ENCODE peak calls at places on chromosomes 11 and 22, in five cellular contexts. One of them, this sample, is unnamed.

GRCh38 chr11:1546536-1547466 is 25.3 kb downstream of the DUSP8 start:
- DNase-seq in kidney: peak
- DNase-seq in tibial artery: no peak
- DNase-seq in fibroblast of lung: peak
- DNase-seq in lower lobe of right lung: no peak
- DNase-seq in this sample: no peak

GRCh38 chr11:116215471-116216113 is 557.2 kb downstream of the BUD13 start:
- DNase-seq in kidney: no peak
- DNase-seq in tibial artery: no peak
- DNase-seq in fibroblast of lung: no peak
- DNase-seq in lower lobe of right lung: no peak
- DNase-seq in this sample: no peak

GRCh38 chr11:35323076-35323868 is 96.1 kb downstream of the SLC1A2 start:
- DNase-seq in kidney: no peak
- DNase-seq in tibial artery: no peak
- DNase-seq in fibroblast of lung: no peak
- DNase-seq in lower lobe of right lung: no peak
- DNase-seq in this sample: no peak

GRCh38 chr11:12211331-12212065 is 101.1 kb downstream of the MICAL2 start:
- DNase-seq in kidney: no peak
- DNase-seq in tibial artery: peak
- DNase-seq in fibroblast of lung: no peak
- DNase-seq in lower lobe of right lung: no peak
- DNase-seq in this sample: no peak

GRCh38 chr11:102936864-102937509 is 18.5 kb downstream of the MMP13 start:
- DNase-seq in kidney: no peak
- DNase-seq in tibial artery: no peak
- DNase-seq in fibroblast of lung: no peak
- DNase-seq in lower lobe of right lung: no peak
- DNase-seq in this sample: no peak

GRCh38 chr11:7994581-7995278 is 7.6 kb downstream of the EIF3F start:
- DNase-seq in kidney: no peak
- DNase-seq in tibial artery: no peak
- DNase-seq in fibroblast of lung: no peak
- DNase-seq in lower lobe of right lung: no peak
- DNase-seq in this sample: no peak

GRCh38 chr11:114892381-114893197 is 214.3 kb downstream of the NXPE2 start:
- DNase-seq in kidney: no peak
- DNase-seq in tibial artery: no peak
- DNase-seq in fibroblast of lung: no peak
- DNase-seq in lower lobe of right lung: no peak
- DNase-seq in this sample: no peak

GRCh38 chr22:40345801-40346177 is 511 bp upstream of the ADSL start:
- DNase-seq in kidney: peak
- DNase-seq in tibial artery: no peak
- DNase-seq in fibroblast of lung: no peak
- DNase-seq in lower lobe of right lung: peak
- DNase-seq in this sample: no peak

GRCh38 chr11:79953629-79954028 is 512.8 kb upstream of the TENM4 start:
- DNase-seq in kidney: no peak
- DNase-seq in tibial artery: no peak
- DNase-seq in fibroblast of lung: no peak
- DNase-seq in lower lobe of right lung: no peak
- DNase-seq in this sample: no peak
- TF ChIP-seq CTCF in kidney: no peak
- TF ChIP-seq CTCF in tibial artery: no peak
- TF ChIP-seq CTCF in fibroblast of lung: no peak
- TF ChIP-seq CTCF in lower lobe of right lung: no peak
- TF ChIP-seq CTCF in this sample: no peak

GRCh38 chr22:47160141-47160541 is 397.7 kb downstream of the TBC1D22A start:
- DNase-seq in kidney: peak
- DNase-seq in tibial artery: no peak
- DNase-seq in fibroblast of lung: no peak
- DNase-seq in lower lobe of right lung: peak
- DNase-seq in this sample: no peak
- TF ChIP-seq CTCF in kidney: no peak
- TF ChIP-seq CTCF in tibial artery: no peak
- TF ChIP-seq CTCF in fibroblast of lung: no peak
- TF ChIP-seq CTCF in lower lobe of right lung: no peak
- TF ChIP-seq CTCF in this sample: no peak

GRCh38 chr22:28773461-28773867 is 969 bp downstream of the CCDC117 start:
- DNase-seq in kidney: no peak
- DNase-seq in tibial artery: no peak
- DNase-seq in fibroblast of lung: peak
- DNase-seq in lower lobe of right lung: no peak
- DNase-seq in this sample: no peak

GRCh38 chr22:28774378-28774777 is 1.9 kb downstream of the CCDC117 start:
- DNase-seq in kidney: peak
- DNase-seq in tibial artery: no peak
- DNase-seq in fibroblast of lung: no peak
- DNase-seq in lower lobe of right lung: no peak
- DNase-seq in this sample: no peak

GRCh38 chr22:28771195-28771791 is 1.2 kb upstream of the CCDC117 start:
- DNase-seq in kidney: no peak
- DNase-seq in tibial artery: no peak
- DNase-seq in fibroblast of lung: no peak
- DNase-seq in lower lobe of right lung: no peak
- DNase-seq in this sample: no peak

GRCh38 chr22:28769394-28770085 is 3.0 kb upstream of the CCDC117 start:
- DNase-seq in kidney: no peak
- DNase-seq in tibial artery: no peak
- DNase-seq in fibroblast of lung: no peak
- DNase-seq in lower lobe of right lung: peak
- DNase-seq in this sample: no peak

GRCh38 chr22:28772633-28773460 is at the start of gene CCDC117:
- DNase-seq in kidney: peak
- DNase-seq in tibial artery: peak
- DNase-seq in fibroblast of lung: peak
- DNase-seq in lower lobe of right lung: peak
- DNase-seq in this sample: peak
- TF ChIP-seq CTCF in kidney: peak
- TF ChIP-seq CTCF in tibial artery: no peak
- TF ChIP-seq CTCF in fibroblast of lung: no peak
- TF ChIP-seq CTCF in lower lobe of right lung: no peak
- TF ChIP-seq CTCF in this sample: peak

GRCh38 chr11:24478718-24479117 is 18.1 kb upstream of the LUZP2 start:
- DNase-seq in kidney: no peak
- DNase-seq in tibial artery: no peak
- DNase-seq in fibroblast of lung: no peak
- DNase-seq in lower lobe of right lung: no peak
- DNase-seq in this sample: no peak
- TF ChIP-seq CTCF in kidney: no peak
- TF ChIP-seq CTCF in tibial artery: no peak
- TF ChIP-seq CTCF in fibroblast of lung: no peak
- TF ChIP-seq CTCF in lower lobe of right lung: no peak
- TF ChIP-seq CTCF in this sample: no peak

DNA sequence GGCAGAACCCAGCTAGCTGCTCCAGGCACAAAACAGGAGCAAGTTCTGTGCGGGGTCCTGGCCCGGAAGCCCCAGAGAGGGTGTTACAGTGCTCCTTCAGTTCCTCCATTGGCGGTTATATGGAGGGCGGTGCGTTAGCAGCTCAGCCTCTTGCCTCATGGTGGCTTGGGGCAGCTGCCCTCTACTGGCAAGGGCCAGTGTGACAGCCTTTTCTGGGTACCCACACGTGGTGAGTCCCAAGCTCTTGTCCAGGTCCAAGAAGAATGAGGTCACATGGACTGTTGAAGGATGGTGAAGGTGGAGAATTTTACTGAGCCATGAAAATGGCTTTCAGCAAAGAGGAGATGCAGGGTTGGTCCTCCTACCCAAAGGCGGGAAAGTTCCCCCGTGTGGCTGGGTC is 100.5 kb downstream of the WT1 start:
- DNase-seq in kidney: no peak
- DNase-seq in tibial artery: no peak
- DNase-seq in fibroblast of lung: no peak
- DNase-seq in lower lobe of right lung: no peak
- DNase-seq in this sample: no peak
- TF ChIP-seq CTCF in kidney: no peak
- TF ChIP-seq CTCF in tibial artery: no peak
- TF ChIP-seq CTCF in fibroblast of lung: no peak
- TF ChIP-seq CTCF in lower lobe of right lung: peak
- TF ChIP-seq CTCF in this sample: no peak

DNA sequence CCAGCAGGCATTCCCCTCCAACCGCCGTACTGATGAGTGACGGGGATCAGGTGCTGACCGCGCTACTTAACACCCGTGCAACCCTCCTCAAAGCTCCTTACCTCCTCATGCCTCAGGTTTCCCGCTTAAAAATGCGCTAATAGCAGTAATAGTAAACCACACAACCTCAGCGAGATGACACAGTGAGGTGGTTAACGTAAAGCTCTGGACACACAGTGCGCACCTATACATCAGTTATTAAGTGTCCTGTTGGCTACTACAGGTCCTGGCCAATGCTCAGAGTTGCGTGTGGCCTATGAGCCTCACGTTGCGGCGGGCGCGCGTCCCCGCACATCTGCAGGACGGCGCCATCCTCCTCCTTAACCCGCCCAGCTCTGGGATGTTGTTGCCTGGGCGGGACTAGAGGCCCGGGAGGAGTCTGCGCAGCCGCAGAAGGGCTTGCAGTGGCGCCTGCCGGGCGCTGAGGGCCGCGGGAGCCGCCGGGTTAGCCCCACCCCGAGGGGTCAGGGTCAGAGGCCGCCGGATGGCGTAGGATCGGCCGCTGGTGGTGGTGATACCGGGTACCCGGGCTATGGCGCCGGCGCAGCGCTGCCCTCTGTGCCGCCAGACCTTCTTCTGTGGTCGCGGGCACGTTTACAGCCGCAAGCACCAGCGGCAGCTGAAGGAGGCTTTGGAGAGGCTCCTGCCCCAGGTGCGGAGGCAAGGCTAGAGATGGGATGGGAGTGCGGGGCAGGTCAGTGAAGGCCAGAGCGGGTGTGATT is at the start of gene CENATAC:
- DNase-seq in kidney: peak
- DNase-seq in tibial artery: peak
- DNase-seq in fibroblast of lung: peak
- DNase-seq in lower lobe of right lung: peak
- DNase-seq in this sample: peak
- TF ChIP-seq CTCF in kidney: no peak
- TF ChIP-seq CTCF in tibial artery: no peak
- TF ChIP-seq CTCF in fibroblast of lung: no peak
- TF ChIP-seq CTCF in lower lobe of right lung: peak
- TF ChIP-seq CTCF in this sample: peak

DNA sequence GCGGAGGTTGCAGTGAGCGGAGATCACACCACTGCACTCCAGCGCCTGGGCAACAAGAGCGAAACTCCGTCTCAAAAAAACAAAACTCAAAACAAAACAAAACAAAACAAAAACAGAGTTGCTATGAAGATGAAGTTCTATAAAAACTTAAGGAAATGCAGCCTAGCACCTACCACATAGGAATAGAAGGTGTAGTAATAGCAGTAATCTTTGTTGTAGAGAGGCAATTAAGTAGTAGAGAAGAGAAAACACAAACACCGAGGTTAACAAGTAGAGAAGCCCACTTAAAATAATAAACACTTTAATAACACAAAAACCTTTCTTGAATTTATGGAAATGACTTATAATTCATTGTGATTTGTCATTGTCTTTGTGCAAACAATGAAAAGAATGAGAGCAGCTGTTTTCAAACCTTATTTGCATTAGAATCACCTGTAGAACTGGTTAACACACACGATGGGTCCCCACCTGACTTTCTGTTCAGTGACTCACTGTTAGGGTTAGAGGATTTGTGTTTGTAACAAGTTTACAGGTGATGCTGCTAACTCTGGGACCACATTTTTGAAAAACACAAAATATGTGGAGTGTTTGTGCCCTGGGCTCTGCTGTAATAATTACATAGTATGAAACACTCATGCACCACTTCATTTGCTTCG is 43.1 kb downstream of the TYR start:
- DNase-seq in kidney: no peak
- DNase-seq in tibial artery: no peak
- DNase-seq in fibroblast of lung: no peak
- DNase-seq in lower lobe of right lung: no peak
- DNase-seq in this sample: no peak
- TF ChIP-seq CTCF in kidney: no peak
- TF ChIP-seq CTCF in tibial artery: no peak
- TF ChIP-seq CTCF in fibroblast of lung: no peak
- TF ChIP-seq CTCF in lower lobe of right lung: no peak
- TF ChIP-seq CTCF in this sample: no peak

GRCh38 chr22:33579448-33580093 is 340.7 kb downstream of the LARGE1 start:
- DNase-seq in kidney: peak
- DNase-seq in tibial artery: no peak
- DNase-seq in fibroblast of lung: peak
- DNase-seq in lower lobe of right lung: no peak
- DNase-seq in this sample: peak
- TF ChIP-seq CTCF in kidney: peak
- TF ChIP-seq CTCF in tibial artery: peak
- TF ChIP-seq CTCF in fibroblast of lung: peak
- TF ChIP-seq CTCF in lower lobe of right lung: peak
- TF ChIP-seq CTCF in this sample: peak